ENCODE peak calls at places on chromosomes 12 and 14, in eight cellular contexts. A is HL-60; F is stimulated activated effector memory CD8-positive, alpha-beta T cell treated with anti-CD3 and anti-CD28 coated beads, Interleukin-12 subunit alpha, Interleukin-12 subunit beta, amount 100 ng/mL, for 72 hours; J is activated T-cell treated with anti-CD3 and anti-CD28 coated beads, Interleukin-2, amount 50 U/mL, for 48 hours; W is brain pericyte; K is ELR; T is germinal center; P is KG1. Z is an unnamed sample.

GRCh38 chr12:110354172-110354780 is 49.2 kb downstream of the ANAPC7 start:
- DNase-seq in A (no peak), F (no peak), J (no peak), W (no peak), K (peak), T (no peak), P (peak), Z (peak)

GRCh38 chr14:24179961-24180726 is 8.3 kb downstream of the REC8 start:
- DNase-seq in A (no peak), F (no peak), J (no peak), W (no peak), K (peak), T (no peak), P (no peak), Z (peak)

GRCh38 chr14:75200451-75200850 is 24.0 kb upstream of the TMED10 start:
- DNase-seq in A (no peak), F (no peak), J (no peak), W (no peak), K (no peak), T (no peak), P (no peak), Z (no peak)

GRCh38 chr12:68140576-68140975 is 19.0 kb downstream of the IFNG start:
- DNase-seq in A (no peak), F (no peak), J (no peak), W (no peak), K (no peak), T (no peak), P (no peak), Z (no peak)

GRCh38 chr12:120783197-120783596 is 57.6 kb downstream of the ACADS start:
- DNase-seq in A (peak), F (no peak), J (no peak), W (no peak), K (peak), T (no peak), P (peak), Z (no peak)

GRCh38 chr12:107622005-107622404 is 63.6 kb upstream of the PWP1 start:
- DNase-seq in A (no peak), F (no peak), J (peak), W (no peak), K (peak), T (no peak), P (no peak), Z (no peak)

GRCh38 chr12:88351121-88351520 is 209.0 kb downstream of the TMTC3 start:
- DNase-seq in A (no peak), F (no peak), J (no peak), W (no peak), K (no peak), T (no peak), P (no peak), Z (no peak)

GRCh38 chr12:132078190-132078589 is 65.9 kb downstream of the DDX51 start:
- DNase-seq in A (no peak), F (no peak), J (no peak), W (no peak), K (peak), T (no peak), P (no peak), Z (no peak)

GRCh38 chr14:68526420-68527105 is 266.3 kb downstream of the ZFP36L1 start:
- DNase-seq in A (no peak), F (no peak), J (no peak), W (no peak), K (peak), T (no peak), P (no peak), Z (peak)

Z was measured in adrenal gland.